ENCODE peak calls at places on chromosome 22, in eight cellular contexts. F, P, U, Y, K, E, W and B are unnamed samples.

GRCh38 chr22:37824674-37825641 is 1.8 kb downstream of the GALR3 start:
- DNase-seq in F (no peak), P (peak; percentile 82), U (peak; percentile 77), Y (no peak), K (peak; percentile 46), E (peak; percentile 71), W (no peak), B (no peak)

GRCh38 chr22:48643066-48643731 is 1184.5 kb downstream of the BRD1 start:
- DNase-seq in F (no peak), P (no peak), U (no peak), Y (no peak), K (no peak), E (no peak), W (no peak), B (no peak)

GRCh38 chr22:20551805-20552449 is 44.5 kb downstream of the MED15 start:
- DNase-seq in F (no peak), P (no peak), U (no peak), Y (no peak), K (peak; percentile 60), E (no peak), W (no peak), B (no peak)

GRCh38 chr22:48186121-48186790 is 1423.8 kb downstream of the TBC1D22A start:
- DNase-seq in F (no peak), P (no peak), U (no peak), Y (no peak), K (no peak), E (no peak), W (no peak), B (no peak)

GRCh38 chr22:39475902-39476301 is 19.1 kb downstream of the MGAT3 start:
- DNase-seq in F (no peak), P (no peak), U (peak; percentile 38), Y (no peak), K (no peak), E (no peak), W (no peak), B (no peak)

GRCh38 chr22:31923166-31923565 is 21.2 kb upstream of the YWHAH start:
- DNase-seq in F (no peak), P (no peak), U (no peak), Y (no peak), K (no peak), E (no peak), W (no peak), B (no peak)

GRCh38 chr22:23210428-23211170 is 30.3 kb downstream of the BCR start:
- DNase-seq in F (no peak), P (no peak), U (no peak), Y (no peak), K (no peak), E (no peak), W (no peak), B (no peak)

GRCh38 chr22:39598017-39598965 is 27.7 kb downstream of the CACNA1I start:
- DNase-seq in F (peak; percentile 76), P (peak; percentile 97), U (peak; percentile 92), Y (peak; percentile 57), K (peak; percentile 25), E (no peak), W (peak; percentile 39), B (peak; percentile 86)

GRCh38 chr22:31605851-31606585 is 56.0 kb downstream of the PISD start:
- DNase-seq in F (no peak), P (no peak), U (no peak), Y (no peak), K (no peak), E (no peak), W (no peak), B (peak; percentile 56)

GRCh38 chr22:24424001-24424900 is 3.1 kb upstream of the ADORA2A start:
- DNase-seq in F (peak; percentile 23), P (peak; percentile 72), U (peak; percentile 67), Y (no peak), K (peak; percentile 50), E (no peak), W (no peak), B (peak; percentile 35)

GRCh38 chr22:39908737-39909136 is 7.9 kb downstream of the GRAP2 start:
- DNase-seq in F (no peak), P (no peak), U (no peak), Y (no peak), K (peak; percentile 45), E (no peak), W (peak; percentile 3), B (no peak)

GRCh38 chr22:47164514-47165337 is 402.3 kb downstream of the TBC1D22A start:
- DNase-seq in F (no peak), P (no peak), U (peak; percentile 44), Y (no peak), K (no peak), E (no peak), W (no peak), B (no peak)

GRCh38 chr22:35335936-35336781 is 36.5 kb downstream of the TOM1 start:
- DNase-seq in F (no peak), P (no peak), U (no peak), Y (no peak), K (no peak), E (peak; percentile 66), W (no peak), B (no peak)

GRCh38 chr22:24506802-24507438 is 11.8 kb downstream of the UPB1 start:
- DNase-seq in F (no peak), P (peak; percentile 34), U (no peak), Y (no peak), K (peak; percentile 52), E (no peak), W (peak; percentile 54), B (peak; percentile 49)

GRCh38 chr22:20738394-20739089 is 35.4 kb upstream of the SERPIND1 start:
- DNase-seq in F (no peak), P (no peak), U (no peak), Y (no peak), K (no peak), E (no peak), W (no peak), B (no peak)

GRCh38 chr22:39469681-39470461 is 13.1 kb downstream of the MGAT3 start:
- DNase-seq in F (no peak), P (no peak), U (peak; percentile 46), Y (no peak), K (no peak), E (peak; percentile 44), W (no peak), B (peak; percentile 59)

DNA sequence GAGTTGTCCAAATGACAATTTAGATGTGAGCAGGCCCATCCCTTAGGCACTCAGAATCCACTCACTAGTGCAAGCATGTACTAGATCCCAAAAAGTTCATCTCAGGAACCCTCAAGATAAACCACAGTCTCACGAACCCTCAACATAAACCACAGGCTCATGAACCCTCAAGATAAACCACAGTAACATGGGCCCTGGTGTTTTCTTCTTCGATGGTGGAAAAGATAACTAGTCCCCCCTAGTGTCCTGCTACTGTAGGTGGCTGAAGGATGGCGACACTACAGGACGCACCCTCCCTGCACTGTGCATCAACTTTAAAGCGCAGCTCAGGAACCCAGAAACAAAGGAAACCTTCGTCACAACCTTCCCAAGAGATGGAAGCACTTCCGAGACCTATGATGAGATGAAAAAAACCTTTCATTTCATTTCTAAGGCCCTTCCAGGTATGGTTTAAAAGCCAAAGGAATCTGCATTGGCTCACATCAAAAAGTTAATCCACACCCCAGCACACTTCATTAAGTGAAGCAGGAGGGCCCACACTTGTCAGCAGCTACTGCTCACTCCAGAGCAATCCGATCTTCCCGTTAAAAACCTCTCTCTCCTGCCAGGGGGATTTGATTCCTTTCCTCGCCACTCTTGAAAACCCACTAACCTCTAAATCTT is 2.4 kb downstream of the LARGE1 start:
- DNase-seq in F (peak; percentile 75), P (peak; percentile 66), U (peak; percentile 64), Y (no peak), K (peak; percentile 40), E (peak; percentile 39), W (no peak), B (peak; percentile 37)
- TF ChIP-seq EZH2phosphoT487 in F (no peak), P (no peak), U (no peak), Y (no peak), K (no peak), E (no peak), W (no peak), B (no peak)

GRCh38 chr22:45877651-45878050 is 99.3 kb downstream of the WNT7B start:
- DNase-seq in F (no peak), P (no peak), U (no peak), Y (no peak), K (no peak), E (no peak), W (no peak), B (no peak)
- H3K27me3 ChIP-seq in F (peaks cover 86% of the 10 kb centered on the region), P (no peaks in the 10 kb centered on the region), U (peaks cover 32% of the 10 kb centered on the region), Y (no peaks in the 10 kb centered on the region), K (peaks cover 65% of the 10 kb centered on the region), E (no peaks in the 10 kb centered on the region), W (no peaks in the 10 kb centered on the region), B (peaks cover 15% of the 10 kb centered on the region)

GRCh38 chr22:41262250-41262765 is 21.6 kb upstream of the CHADL start:
- DNase-seq in F (no peak), P (no peak), U (no peak), Y (no peak), K (no peak), E (no peak), W (no peak), B (no peak)

GRCh38 chr22:41261541-41262249 is 21.0 kb upstream of the CHADL start:
- DNase-seq in F (no peak), P (no peak), U (no peak), Y (no peak), K (no peak), E (no peak), W (no peak), B (no peak)

GRCh38 chr22:41260871-41261270 is 20.1 kb upstream of the CHADL start:
- DNase-seq in F (no peak), P (no peak), U (no peak), Y (no peak), K (no peak), E (no peak), W (no peak), B (no peak)

GRCh38 chr22:41264408-41264941 is 21.5 kb downstream of the RANGAP1 start:
- DNase-seq in F (no peak), P (no peak), U (no peak), Y (no peak), K (no peak), E (no peak), W (no peak), B (no peak)

DNA sequence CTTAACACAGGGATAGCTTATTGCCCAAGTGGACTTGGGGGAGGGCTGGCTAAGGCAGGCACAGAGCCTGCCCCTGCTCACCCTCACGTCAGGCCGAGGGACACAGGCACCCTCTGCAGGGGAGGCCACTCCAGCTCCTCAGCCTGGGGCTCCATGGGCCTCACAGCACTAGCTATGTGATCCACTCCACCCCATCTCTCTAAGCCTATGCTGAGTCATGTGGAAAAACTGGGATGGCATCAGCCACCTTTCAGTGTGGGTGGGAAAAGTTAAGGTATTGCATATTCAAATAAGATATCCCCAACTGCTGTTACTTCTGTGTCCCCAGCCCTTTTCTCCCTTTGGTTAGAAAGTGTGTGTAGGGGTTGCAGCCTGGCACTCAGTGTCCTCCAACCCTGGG is 22.3 kb downstream of the RANGAP1 start:
- DNase-seq in F (no peak), P (no peak), U (no peak), Y (no peak), K (peak; percentile 60), E (no peak), W (no peak), B (no peak)
- TF ChIP-seq EZH2phosphoT487 in F (no peak), P (no peak), U (no peak), Y (no peak), K (no peak), E (no peak), W (no peak), B (no peak)

DNA sequence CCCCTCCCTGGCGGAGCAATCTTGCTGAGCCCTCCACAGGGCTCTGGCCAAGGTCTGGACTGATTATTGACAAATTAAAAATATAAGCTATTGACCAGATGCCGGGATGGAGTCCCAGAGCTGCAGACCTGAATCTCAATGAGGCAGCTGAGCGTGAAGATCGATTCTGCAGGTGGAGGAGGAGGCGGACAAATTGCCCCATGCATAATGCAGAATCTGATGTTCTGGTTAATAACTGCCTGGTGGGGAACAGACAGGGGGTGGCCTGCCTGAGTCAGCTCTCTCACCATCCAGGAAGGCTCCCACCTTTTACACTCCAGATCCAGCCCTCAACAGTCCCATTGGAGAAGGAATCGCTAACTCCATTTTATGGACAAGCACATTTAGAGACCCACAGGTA is 422.8 kb downstream of the MIAT start:
- DNase-seq in F (no peak), P (no peak), U (no peak), Y (no peak), K (no peak), E (no peak), W (no peak), B (no peak)
- H3K27me3 ChIP-seq in F (peaks cover 51% of the 10 kb centered on the region), P (no peaks in the 10 kb centered on the region), U (peaks cover 15% of the 10 kb centered on the region), Y (peaks cover 77% of the 10 kb centered on the region), K (peaks cover 23% of the 10 kb centered on the region), E (no peaks in the 10 kb centered on the region), W (no peaks in the 10 kb centered on the region), B (peaks cover 18% of the 10 kb centered on the region)